ENCODE peak calls at places on chromosomes 4 and X, in seven cellular contexts. S is tibial artery, A is choroid plexus epithelial cell, V is fibroblast of the aortic adventitia, B is mucosa of descending colon, T is brain microvascular endothelial cell, Q is suprapubic skin. M is an unnamed sample.
A peak's percentile ranks its signal among the peaks of the same experiment; 100 is the strongest.

GRCh38 chr4:71368906-71369305 is 30.1 kb downstream of the SLC4A4 start:
- DNase-seq in S (no peak), A (no peak), V (no peak), B (no peak), T (no peak), Q (no peak), M (no peak)

GRCh38 chr4:139555705-139556070 is 331 bp downstream of the SETD7 start:
- DNase-seq in S (peak; percentile 44), A (no peak), V (no peak), B (peak; percentile 75), T (no peak), Q (peak; percentile 80), M (peak; percentile 77)

GRCh38 chrX:15718283-15718970 is 19.6 kb upstream of the CA5B start:
- DNase-seq in S (no peak), A (no peak), V (no peak), B (no peak), T (no peak), Q (no peak), M (no peak)

GRCh38 chr4:54229631-54230478 is 762 bp downstream of the PDGFRA start:
- DNase-seq in S (no peak), A (peak; percentile 72), V (peak; percentile 82), B (peak; percentile 40), T (peak; percentile 16), Q (peak; percentile 74), M (no peak)

GRCh38 chr4:105972946-105973621 is 77.8 kb downstream of the NPNT start:
- DNase-seq in S (no peak), A (no peak), V (no peak), B (no peak), T (no peak), Q (no peak), M (no peak)

GRCh38 chr4:134216436-134216835 is 14.8 kb upstream of the PABPC4L start:
- DNase-seq in S (no peak), A (peak; percentile 22), V (no peak), B (no peak), T (peak; percentile 59), Q (no peak), M (no peak)

GRCh38 chr4:183876268-183876934 is 28.7 kb upstream of the STOX2 start:
- DNase-seq in S (peak; percentile 51), A (peak; percentile 39), V (peak; percentile 93), B (no peak), T (peak; percentile 70), Q (peak; percentile 81), M (peak; percentile 94)

GRCh38 chrX:48632207-48632606 is 34.9 kb downstream of the WDR13 start:
- DNase-seq in S (no peak), A (no peak), V (no peak), B (no peak), T (no peak), Q (no peak), M (no peak)

GRCh38 chrX:137600769-137601168 is 34.8 kb downstream of the ZIC3 start:
- DNase-seq in S (no peak), A (no peak), V (no peak), B (no peak), T (no peak), Q (no peak), M (no peak)

GRCh38 chr4:185134176-185134869 is 8.7 kb upstream of the SLC25A4 start:
- DNase-seq in S (no peak), A (peak; percentile 75), V (peak; percentile 77), B (no peak), T (no peak), Q (no peak), M (no peak)

GRCh38 chr4:52095374-52095773 is 44.3 kb downstream of the SPATA18 start:
- DNase-seq in S (no peak), A (no peak), V (no peak), B (no peak), T (no peak), Q (no peak), M (no peak)

GRCh38 chrX:47748576-47748975 is 88.1 kb upstream of the ZNF81 start:
- DNase-seq in S (no peak), A (peak; percentile 61), V (peak; percentile 17), B (no peak), T (no peak), Q (no peak), M (no peak)

GRCh38 chr4:102356562-102357202 is 11.4 kb upstream of the SLC39A8 start:
- DNase-seq in S (no peak), A (no peak), V (no peak), B (no peak), T (no peak), Q (no peak), M (no peak)

GRCh38 chr4:55437356-55437796 is 41.6 kb downstream of the TMEM165 start:
- DNase-seq in S (no peak), A (peak; percentile 73), V (no peak), B (no peak), T (peak; percentile 76), Q (no peak), M (no peak)

GRCh38 chr4:127601029-127601428 is 31.7 kb upstream of the INTU start:
- DNase-seq in S (no peak), A (peak; percentile 69), V (peak; percentile 49), B (no peak), T (no peak), Q (no peak), M (no peak)

GRCh38 chr4:106588906-106589305 is 220.3 kb upstream of the GIMD1 start:
- DNase-seq in S (no peak), A (no peak), V (no peak), B (no peak), T (no peak), Q (no peak), M (no peak)

GRCh38 chr4:64205376-64205775 is 203.9 kb downstream of the TECRL start:
- DNase-seq in S (no peak), A (no peak), V (no peak), B (no peak), T (no peak), Q (no peak), M (no peak)

GRCh38 chrX:138859421-138859820 is 147.9 kb upstream of the FGF13 start:
- DNase-seq in S (no peak), A (no peak), V (peak; percentile 53), B (no peak), T (no peak), Q (no peak), M (no peak)

GRCh38 chr4:11741190-11741652 is 312.5 kb upstream of the HS3ST1 start:
- DNase-seq in S (no peak), A (peak; percentile 43), V (peak; percentile 76), B (no peak), T (no peak), Q (no peak), M (no peak)

GRCh38 chr4:19844436-19844835 is 407.3 kb upstream of the SLIT2 start:
- DNase-seq in S (no peak), A (peak; percentile 67), V (peak; percentile 38), B (no peak), T (peak; percentile 22), Q (no peak), M (no peak)

GRCh38 chr4:54322817-54323417 is 93.8 kb downstream of the PDGFRA start:
- DNase-seq in S (peak; percentile 45), A (peak; percentile 80), V (peak; percentile 63), B (no peak), T (peak; percentile 47), Q (no peak), M (no peak)

DNA sequence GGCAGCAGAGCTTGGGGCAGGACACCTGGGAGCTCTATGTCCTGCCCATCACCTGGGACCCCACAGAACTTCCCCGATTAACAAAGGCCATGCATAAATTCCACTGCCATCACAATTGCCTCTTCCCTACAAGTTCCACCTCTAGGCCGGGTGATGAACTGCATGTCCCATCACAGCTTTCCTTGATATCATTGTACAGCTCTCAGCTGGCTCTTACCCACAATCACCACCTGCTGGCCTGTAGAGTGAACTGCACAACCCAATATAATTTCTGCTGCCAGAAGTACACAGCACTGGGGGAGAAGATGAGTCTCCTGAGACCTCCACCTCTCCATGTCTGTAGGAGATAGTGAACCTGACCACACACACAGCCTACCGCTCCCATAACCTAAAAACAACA is 285.0 kb upstream of the AADAT start:
- DNase-seq in S (no peak), A (peak; percentile 67), V (no peak), B (no peak), T (peak; percentile 12), Q (no peak), M (no peak)
- TF ChIP-seq CTCF in S (no peak), A (peak; percentile 75), V (peak; percentile 11), B (peak; percentile 36), T (peak; percentile 57), Q (peak; percentile 12), M (no peak)

GRCh38 chrX:94662665-94663064 is 988.7 kb downstream of the FAM133A start:
- DNase-seq in S (no peak), A (no peak), V (no peak), B (no peak), T (no peak), Q (no peak), M (no peak)
- TF ChIP-seq CTCF in S (no peak), A (no peak), V (no peak), B (no peak), T (no peak), Q (no peak), M (no peak)

GRCh38 chr4:121519236-121519838 is 138.5 kb upstream of the QRFPR start:
- DNase-seq in S (no peak), A (no peak), V (no peak), B (no peak), T (no peak), Q (no peak), M (no peak)

GRCh38 chr4:121510260-121510942 is 129.6 kb upstream of the QRFPR start:
- DNase-seq in S (no peak), A (no peak), V (no peak), B (no peak), T (no peak), Q (no peak), M (no peak)

DNA sequence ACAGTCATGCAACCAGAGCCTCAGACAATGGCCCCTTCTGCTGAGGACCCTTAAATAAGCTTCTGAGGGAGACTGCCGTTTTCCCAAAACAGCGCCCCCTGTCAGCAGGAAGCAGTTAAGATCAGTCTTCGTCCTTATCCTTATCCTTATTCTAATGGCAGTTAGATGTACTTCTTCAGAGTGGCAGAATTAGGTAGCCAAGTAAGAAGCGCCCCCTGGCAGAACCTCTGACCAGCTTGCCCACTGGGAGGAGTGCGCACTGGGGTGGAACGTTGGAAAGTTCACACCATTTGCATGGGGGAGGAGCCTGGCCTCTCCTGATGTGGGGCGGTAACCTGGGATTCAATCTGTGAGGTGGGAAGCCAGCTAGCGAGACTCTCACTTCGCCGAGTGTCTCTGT is 133.6 kb upstream of the QRFPR start:
- DNase-seq in S (no peak), A (no peak), V (no peak), B (no peak), T (no peak), Q (no peak), M (no peak)
- TF ChIP-seq CTCF in S (no peak), A (peak; percentile 2), V (no peak), B (no peak), T (peak; percentile 15), Q (no peak), M (no peak)

DNA sequence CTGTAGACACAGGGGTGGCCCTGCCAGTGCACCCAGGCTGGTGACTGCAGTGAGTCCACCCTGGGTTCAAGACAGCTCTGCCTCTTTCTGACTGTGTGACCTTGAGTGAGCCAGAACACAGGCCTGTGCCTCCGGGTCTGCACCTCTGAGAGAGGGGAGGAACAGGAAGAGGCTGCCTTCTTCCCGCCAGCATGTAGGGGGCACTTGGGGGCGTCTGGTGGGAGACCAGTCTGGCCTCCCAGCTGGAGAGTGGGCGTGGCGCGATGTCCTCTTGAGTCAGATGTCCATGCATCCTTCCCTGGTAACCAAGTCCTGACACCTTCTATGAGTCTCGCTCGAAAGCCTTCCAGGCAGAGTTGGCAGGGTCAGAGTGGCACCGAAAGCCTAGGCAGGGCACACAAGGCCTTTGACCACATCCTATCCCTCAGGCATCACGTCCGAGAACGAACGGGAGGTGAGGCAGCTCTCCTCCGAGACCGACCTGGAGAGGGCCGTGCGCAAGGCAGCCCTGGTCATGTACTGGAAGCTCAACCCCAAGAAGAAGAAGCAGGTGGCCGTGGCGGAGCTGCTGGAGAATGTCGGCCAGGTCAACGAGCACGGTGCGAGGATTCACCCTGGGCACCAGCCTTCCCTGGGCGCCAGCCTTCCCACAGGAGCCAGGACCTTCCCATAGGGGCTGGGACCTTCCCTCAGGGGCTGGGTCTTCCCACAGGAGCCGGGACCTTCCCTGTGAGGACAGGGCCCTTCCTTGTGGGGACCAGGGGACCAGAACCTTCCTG is 21.3 kb downstream of the WFS1 start:
- DNase-seq in S (no peak), A (no peak), V (no peak), B (no peak), T (no peak), Q (no peak), M (no peak)
- TF ChIP-seq CTCF in S (no peak), A (no peak), V (no peak), B (no peak), T (no peak), Q (no peak), M (no peak)